ENCODE peak calls at places on chromosome 1, in six cellular contexts. G, V, C, Y, N and B are unnamed samples. For H3K9me3, the result is how much of the 10 kb centered on the place peaks cover.

GRCh38 chr1:42931108-42931539 is 27.5 kb downstream of the SLC2A1 start:
- DNase-seq in G (peak), V (peak), C (no peak), Y (no peak), N (peak), B (peak)

GRCh38 chr1:94858276-94858675 is 38.1 kb downstream of the SLC44A3 start:
- DNase-seq in G (no peak), V (no peak), C (no peak), Y (no peak), N (no peak), B (no peak)

GRCh38 chr1:36597514-36597913 is 114.8 kb upstream of the CSF3R start:
- DNase-seq in G (no peak), V (no peak), C (no peak), Y (no peak), N (no peak), B (no peak)

GRCh38 chr1:2861143-2861987 is 59.9 kb upstream of the TTC34 start:
- DNase-seq in G (no peak), V (no peak), C (no peak), Y (peak), N (no peak), B (no peak)

GRCh38 chr1:18673976-18674375 is 43.3 kb downstream of the PAX7 start:
- DNase-seq in G (no peak), V (no peak), C (no peak), Y (no peak), N (no peak), B (no peak)

GRCh38 chr1:58732087-58732486 is 32.2 kb upstream of the MYSM1 start:
- DNase-seq in G (no peak), V (no peak), C (no peak), Y (no peak), N (no peak), B (no peak)

GRCh38 chr1:81559662-81560350 is 240.9 kb upstream of the ADGRL2 start:
- DNase-seq in G (no peak), V (no peak), C (no peak), Y (no peak), N (no peak), B (no peak)

GRCh38 chr1:167454929-167455785 is 63.2 kb downstream of the CD247 start:
- DNase-seq in G (peak), V (peak), C (peak), Y (peak), N (peak), B (peak)

GRCh38 chr1:28887418-28887834 is 26.9 kb upstream of the EPB41 start:
- DNase-seq in G (peak), V (peak), C (no peak), Y (no peak), N (peak), B (peak)

DNA sequence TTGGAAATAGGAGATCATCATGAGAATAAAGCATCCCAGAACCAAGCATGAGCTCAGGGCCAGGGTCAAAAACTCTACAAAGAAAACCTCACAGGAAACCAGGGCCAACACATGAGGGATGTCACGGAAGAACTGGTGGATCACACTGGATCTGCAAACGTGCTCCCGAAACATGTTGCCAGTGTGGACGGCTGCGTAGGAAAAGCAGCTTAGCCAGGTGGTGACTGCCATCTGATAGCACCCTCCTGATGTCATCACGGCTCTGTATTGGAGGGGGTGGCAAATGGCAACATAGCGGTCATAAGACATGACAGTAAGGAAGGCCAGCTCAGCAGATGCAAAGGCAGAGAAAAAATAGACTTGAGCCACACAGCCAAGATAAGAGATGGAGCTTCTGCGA is 20.9 kb downstream of the OR14I1 start:
- DNase-seq in G (no peak), V (no peak), C (no peak), Y (no peak), N (no peak), B (no peak)
- H3K9me3 ChIP-seq in G (under half), V (under half), C (under half), Y (under half), N (under half), B (under half)

GRCh38 chr1:61403863-61404615 is 320.9 kb downstream of the TM2D1 start:
- DNase-seq in G (no peak), V (no peak), C (no peak), Y (no peak), N (no peak), B (no peak)
- H3K27ac ChIP-seq in G (no peak), V (no peak), C (no peak), Y (peak), N (no peak), B (no peak)

GRCh38 chr1:46804926-46805325 is 6.1 kb downstream of the CYP4B1 start:
- DNase-seq in G (no peak), V (no peak), C (no peak), Y (peak), N (no peak), B (no peak)
- H3K9me3 ChIP-seq in G (under half), V (under half), C (under half), Y (under half), N (under half), B (under half)

GRCh38 chr1:241847796-241848668 is at the start of gene EXO1:
- DNase-seq in G (peak), V (peak), C (peak), Y (peak), N (peak), B (peak)

GRCh38 chr1:241846862-241847539 is 1.0 kb upstream of the EXO1 start:
- DNase-seq in G (no peak), V (no peak), C (no peak), Y (no peak), N (no peak), B (no peak)

GRCh38 chr1:241849345-241849695 is 1.3 kb downstream of the EXO1 start:
- DNase-seq in G (no peak), V (no peak), C (no peak), Y (no peak), N (no peak), B (no peak)

GRCh38 chr1:241847540-241847795 is 536 bp upstream of the EXO1 start:
- DNase-seq in G (no peak), V (no peak), C (no peak), Y (no peak), N (no peak), B (no peak)

GRCh38 chr1:241848680-241849344 is 808 bp downstream of the EXO1 start:
- DNase-seq in G (no peak), V (no peak), C (no peak), Y (no peak), N (no peak), B (no peak)
- H3K27ac ChIP-seq in G (no peak), V (no peak), C (no peak), Y (no peak), N (no peak), B (peak)

GRCh38 chr1:77614037-77614436 is 68.4 kb downstream of the ZZZ3 start:
- DNase-seq in G (no peak), V (no peak), C (no peak), Y (no peak), N (no peak), B (no peak)

GRCh38 chr1:77605246-77606026 is 77.0 kb downstream of the ZZZ3 start:
- DNase-seq in G (no peak), V (no peak), C (peak), Y (peak), N (no peak), B (peak)

GRCh38 chr1:77608893-77609292 is 73.6 kb downstream of the ZZZ3 start:
- DNase-seq in G (no peak), V (no peak), C (no peak), Y (no peak), N (no peak), B (no peak)
- H3K9me3 ChIP-seq in G (under half), V (under half), C (under half), Y (under half), N (under half), B (under half)

GRCh38 chr1:200890818-200891773 is 3.6 kb upstream of the INAVA start:
- DNase-seq in G (peak), V (peak), C (no peak), Y (no peak), N (no peak), B (no peak)

GRCh38 chr1:200892958-200893357 is 1.7 kb upstream of the INAVA start:
- DNase-seq in G (no peak), V (no peak), C (no peak), Y (no peak), N (no peak), B (no peak)

GRCh38 chr1:200891774-200892157 is 2.9 kb upstream of the INAVA start:
- DNase-seq in G (peak), V (no peak), C (no peak), Y (no peak), N (no peak), B (no peak)

GRCh38 chr1:200893411-200893901 is 1.2 kb upstream of the INAVA start:
- DNase-seq in G (no peak), V (no peak), C (no peak), Y (no peak), N (no peak), B (no peak)

DNA sequence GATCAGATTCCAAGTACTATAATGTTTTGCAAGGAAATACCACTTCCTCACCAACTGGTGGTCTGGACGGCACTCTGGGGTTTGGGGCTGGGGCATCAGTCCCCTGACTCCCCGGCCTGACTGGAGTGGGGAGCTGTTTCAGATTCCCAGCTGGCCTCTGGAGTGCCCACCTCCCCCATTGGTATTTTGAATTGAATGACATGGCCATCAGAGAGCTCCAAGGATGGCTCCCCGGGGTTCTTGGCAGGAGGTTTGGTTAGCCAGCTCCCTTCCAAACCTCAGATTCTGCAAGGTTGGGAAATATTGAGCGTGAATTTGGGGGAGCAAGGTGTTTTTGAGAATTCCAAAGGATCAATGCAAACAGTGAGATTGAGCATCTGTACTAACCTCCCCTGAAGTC is 2.2 kb upstream of the INAVA start:
- DNase-seq in G (no peak), V (no peak), C (no peak), Y (no peak), N (no peak), B (no peak)
- H3K27ac ChIP-seq in G (peak), V (no peak), C (no peak), Y (no peak), N (no peak), B (no peak)